ENCODE peak calls at places on chromosomes 12 and 14, in four cellular contexts. J is dorsolateral prefrontal cortex, K is fibroblast of pulmonary artery, Q is testis. O is an unnamed sample.

GRCh38 chr12:102423447-102423846 is 56.9 kb downstream of the IGF1 start:
- DNase-seq in K (no peak), J (no peak), Q (no peak), O (no peak)

GRCh38 chr12:41944241-41944640 is 200.4 kb downstream of the GXYLT1 start:
- DNase-seq in K (no peak), Q (no peak), J (no peak), O (no peak)

GRCh38 chr14:74917646-74918081 is 5.4 kb downstream of the RPS6KL1 start:
- DNase-seq in K (peak), Q (peak), J (no peak), O (no peak)

GRCh38 chr14:91118511-91119068 is 4.7 kb downstream of the DGLUCY start:
- DNase-seq in Q (no peak), K (no peak), J (no peak), O (no peak)

GRCh38 chr14:29442720-29443119 is 484.9 kb downstream of the PRKD1 start:
- DNase-seq in K (peak), J (no peak), Q (no peak), O (peak)

GRCh38 chr12:8681129-8681902 is 16.5 kb upstream of the RIMKLB start:
- DNase-seq in K (peak), Q (no peak), J (no peak), O (peak)

GRCh38 chr12:116640320-116640719 is 81.1 kb downstream of the MAP1LC3B2 start:
- DNase-seq in Q (no peak), K (no peak), J (no peak), O (no peak)

GRCh38 chr14:102693006-102693755 is 84.1 kb upstream of the TRAF3 start:
- DNase-seq in Q (no peak), K (no peak), J (no peak), O (no peak)

GRCh38 chr12:14901228-14901562 is 15.5 kb upstream of the MGP start:
- DNase-seq in K (no peak), J (no peak), Q (peak), O (no peak)

GRCh38 chr12:14995583-14996425 is 23.0 kb downstream of the PDE6H start:
- DNase-seq in K (peak), J (no peak), Q (no peak), O (peak)

GRCh38 chr12:24913130-24913529 is 35.8 kb downstream of the BCAT1 start:
- DNase-seq in K (no peak), J (no peak), Q (no peak), O (no peak)

GRCh38 chr12:100793182-100793581 is 1.4 kb upstream of the ANO4 start:
- DNase-seq in J (no peak), K (peak), Q (no peak), O (no peak)

GRCh38 chr14:57530571-57530970 is 36.9 kb upstream of the CCDC198 start:
- DNase-seq in J (no peak), Q (no peak), K (no peak), O (no peak)

GRCh38 chr12:2854669-2855453 is 2.0 kb downstream of the TEX52 start:
- DNase-seq in Q (no peak), K (no peak), J (no peak), O (no peak)

GRCh38 chr12:49933793-49934192 is 16.7 kb upstream of the AQP2 start:
- DNase-seq in K (peak), J (no peak), Q (no peak), O (no peak)

GRCh38 chr12:43063642-43064041 is 474.1 kb upstream of the PRICKLE1 start:
- DNase-seq in J (no peak), Q (no peak), K (no peak), O (no peak)

GRCh38 chr14:24911324-24912095 is 138.4 kb downstream of the STXBP6 start:
- DNase-seq in Q (peak), K (peak), J (no peak), O (no peak)

GRCh38 chr14:23528555-23528954 is 23.0 kb downstream of the ZFHX2 start:
- DNase-seq in J (no peak), Q (no peak), K (no peak), O (no peak)

GRCh38 chr14:23532658-23533057 is 18.9 kb downstream of the ZFHX2 start:
- DNase-seq in Q (no peak), J (no peak), K (no peak), O (no peak)

GRCh38 chr14:23530360-23531055 is 21.1 kb downstream of the ZFHX2 start:
- DNase-seq in K (peak), Q (no peak), J (no peak), O (no peak)

GRCh38 chr14:23531391-23531790 is 20.2 kb downstream of the ZFHX2 start:
- DNase-seq in K (no peak), Q (no peak), J (no peak), O (no peak)

DNA sequence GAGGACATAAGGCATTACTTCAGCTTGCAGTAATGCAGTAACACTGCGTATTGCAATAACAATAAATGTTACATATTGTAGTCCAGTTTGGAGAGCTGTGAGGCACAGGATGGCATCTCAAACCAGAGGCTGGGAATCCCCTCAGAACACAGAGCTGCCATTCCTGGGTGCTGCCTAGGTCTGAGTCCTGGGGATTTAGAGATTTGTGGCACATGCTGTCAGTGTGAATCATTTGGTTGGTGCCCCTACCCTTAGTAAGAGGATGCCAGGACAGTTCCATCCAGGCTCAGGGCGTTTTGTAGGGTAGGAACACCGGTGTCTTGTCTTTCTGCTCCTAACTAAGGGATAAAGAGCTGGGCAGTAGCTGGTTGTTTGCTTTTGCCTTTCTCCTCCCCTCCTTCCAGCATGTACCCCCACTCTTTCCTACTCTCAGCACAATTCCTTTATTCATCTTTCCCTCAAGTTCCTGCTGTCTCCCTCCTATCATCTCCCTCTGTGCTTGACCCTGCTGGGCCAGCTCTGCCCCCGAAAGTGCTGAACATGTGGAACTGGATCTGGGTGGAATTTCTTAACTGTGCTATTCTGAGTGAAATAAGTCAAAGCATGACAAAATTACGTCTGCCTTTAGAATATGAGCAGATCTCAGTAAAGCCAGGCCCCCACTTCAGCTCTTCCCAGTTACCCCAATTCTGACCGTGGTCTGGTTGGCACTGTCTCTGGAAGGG is 22.4 kb downstream of the ZFHX2 start:
- DNase-seq in K (no peak), J (no peak), Q (no peak), O (no peak)
- H3K4me3 ChIP-seq in K (no peak), J (no peak), Q (no peak), O (no peak)

GRCh38 chr14:47935332-47935731 is 259.9 kb upstream of the MDGA2 start:
- DNase-seq in J (no peak), K (no peak), Q (no peak), O (no peak)

DNA sequence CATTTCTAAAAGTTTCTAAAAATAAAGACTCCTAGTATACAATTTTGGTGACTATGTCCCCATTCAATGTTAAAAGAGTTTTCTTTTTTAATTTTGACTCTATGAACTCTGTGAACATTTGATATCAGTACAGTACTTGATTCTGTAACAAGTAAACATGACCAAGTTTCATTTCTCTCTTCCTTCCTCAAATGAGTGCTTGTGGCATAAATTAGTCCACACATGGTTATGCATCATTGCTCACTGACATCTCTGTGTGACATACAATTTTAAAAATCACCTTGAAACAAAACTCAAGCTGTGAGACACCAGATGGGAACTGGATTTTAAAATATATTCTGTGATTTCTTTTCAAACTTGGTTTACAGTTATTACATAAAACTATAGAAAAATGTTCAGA is 253.9 kb upstream of the MDGA2 start:
- DNase-seq in J (no peak), Q (no peak), K (no peak), O (no peak)
- H3K4me3 ChIP-seq in J (no peak), Q (no peak), K (no peak), O (no peak)

GRCh38 chr14:32703246-32703645 is 235.4 kb upstream of the NPAS3 start:
- DNase-seq in Q (peak), J (no peak), K (peak), O (peak)

GRCh38 chr14:32702088-32702487 is 236.6 kb upstream of the NPAS3 start:
- DNase-seq in J (no peak), Q (no peak), K (no peak), O (no peak)

GRCh38 chr14:32698831-32699230 is 239.8 kb upstream of the NPAS3 start:
- DNase-seq in J (no peak), K (peak), Q (no peak), O (no peak)

GRCh38 chr14:32701475-32701874 is 237.2 kb upstream of the NPAS3 start:
- DNase-seq in J (no peak), Q (no peak), K (no peak), O (no peak)

GRCh38 chr14:32702571-32702970 is 236.1 kb upstream of the NPAS3 start:
- DNase-seq in Q (peak), K (peak), J (no peak), O (peak)
- H3K4me3 ChIP-seq in Q (no peak), K (no peak), J (no peak), O (no peak)

GRCh38 chr12:53383258-53383657 is 3.3 kb downstream of the SP1 start:
- DNase-seq in K (no peak), Q (no peak), J (no peak), O (no peak)

GRCh38 chr12:53379389-53380103 is 430 bp upstream of the SP1 start:
- DNase-seq in Q (peak), J (peak), K (peak), O (peak)

GRCh38 chr12:53380797-53381738 is 1.1 kb downstream of the SP1 start:
- DNase-seq in Q (no peak), J (no peak), K (peak), O (peak)

GRCh38 chr12:53380104-53380796 is at the start of gene SP1:
- DNase-seq in J (peak), Q (peak), K (peak), O (peak)

DNA sequence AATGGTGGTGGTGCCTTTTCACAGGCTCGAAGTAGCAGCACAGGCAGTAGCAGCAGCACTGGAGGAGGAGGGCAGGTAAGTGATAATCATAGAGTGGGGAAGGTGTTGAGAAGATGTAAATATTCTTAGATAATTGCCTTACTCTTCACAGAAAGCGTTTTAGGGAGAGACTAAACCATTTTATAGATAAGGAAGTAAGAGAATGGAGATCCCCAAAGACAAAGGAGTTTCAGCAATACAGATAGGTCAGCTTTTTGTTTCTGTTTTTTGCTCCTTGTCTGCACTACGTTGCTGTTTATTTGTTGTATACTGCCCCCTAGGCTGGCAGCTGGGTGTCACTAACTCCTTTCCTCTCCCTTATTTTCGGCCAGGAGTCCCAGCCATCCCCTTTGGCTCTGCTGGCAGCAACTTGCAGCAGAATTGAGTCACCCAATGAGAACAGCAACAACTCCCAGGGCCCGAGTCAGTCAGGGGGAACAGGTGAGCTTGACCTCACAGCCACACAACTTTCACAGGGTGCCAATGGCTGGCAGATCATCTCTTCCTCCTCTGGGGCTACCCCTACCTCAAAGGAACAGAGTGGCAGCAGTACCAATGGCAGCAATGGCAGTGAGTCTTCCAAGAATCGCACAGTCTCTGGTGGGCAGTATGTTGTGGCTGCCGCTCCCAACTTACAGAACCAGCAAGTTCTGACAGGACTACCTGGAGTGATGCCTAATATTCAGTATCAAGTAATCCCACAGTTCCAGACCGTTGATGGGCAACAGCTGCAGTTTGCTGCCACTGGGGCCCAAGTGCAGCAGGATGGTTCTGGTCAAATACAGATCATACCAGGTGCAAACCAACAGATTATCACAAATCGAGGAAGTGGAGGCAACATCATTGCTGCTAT is 2.0 kb downstream of the SP1 start:
- DNase-seq in J (no peak), Q (peak), K (peak), O (peak)
- H3K4me3 ChIP-seq in J (peak), Q (no peak), K (peak), O (peak)

DNA sequence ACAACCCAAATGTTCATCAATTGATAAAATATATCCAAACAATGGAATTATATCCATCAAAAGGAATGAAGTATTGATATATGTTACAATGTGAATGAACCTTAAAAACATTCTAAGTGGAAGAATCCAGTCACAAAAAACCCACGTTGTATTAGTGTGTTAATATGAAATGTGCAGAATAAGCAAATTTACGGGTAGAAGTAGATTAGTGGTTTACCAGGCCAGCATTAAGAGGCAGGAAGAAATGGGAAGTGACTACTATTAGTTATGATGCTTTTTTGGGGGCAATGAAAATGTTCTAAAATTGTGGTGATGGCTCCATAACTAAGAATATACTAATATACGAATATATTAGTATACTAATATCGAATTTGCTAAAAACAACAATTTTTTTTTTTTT is 1.5 kb downstream of the COX16 start:
- DNase-seq in J (no peak), Q (no peak), K (no peak), O (no peak)
- H3K4me3 ChIP-seq in J (peak), Q (no peak), K (peak), O (no peak)

DNA sequence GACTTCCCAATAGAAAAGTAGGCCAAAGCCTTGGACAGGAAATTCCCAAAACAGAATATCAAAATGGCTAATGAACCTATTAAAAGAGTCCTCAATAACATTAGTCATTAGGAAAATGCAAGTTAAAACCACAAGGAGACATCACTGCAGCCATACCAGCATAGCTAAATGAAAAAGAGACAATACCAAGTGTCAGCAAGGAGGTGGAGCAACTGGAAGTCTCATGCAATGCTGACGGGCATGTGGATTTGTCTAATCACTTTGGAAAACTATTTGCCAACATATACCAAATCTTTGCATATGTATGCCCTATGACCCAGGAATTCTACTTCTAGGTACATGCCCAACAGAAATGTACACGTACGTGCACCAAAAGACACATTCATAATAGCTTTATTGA is 60.5 kb upstream of the PLEKHG3 start:
- DNase-seq in Q (no peak), K (no peak), J (no peak), O (no peak)
- H3K4me3 ChIP-seq in Q (no peak), K (no peak), J (no peak), O (no peak)

DNA sequence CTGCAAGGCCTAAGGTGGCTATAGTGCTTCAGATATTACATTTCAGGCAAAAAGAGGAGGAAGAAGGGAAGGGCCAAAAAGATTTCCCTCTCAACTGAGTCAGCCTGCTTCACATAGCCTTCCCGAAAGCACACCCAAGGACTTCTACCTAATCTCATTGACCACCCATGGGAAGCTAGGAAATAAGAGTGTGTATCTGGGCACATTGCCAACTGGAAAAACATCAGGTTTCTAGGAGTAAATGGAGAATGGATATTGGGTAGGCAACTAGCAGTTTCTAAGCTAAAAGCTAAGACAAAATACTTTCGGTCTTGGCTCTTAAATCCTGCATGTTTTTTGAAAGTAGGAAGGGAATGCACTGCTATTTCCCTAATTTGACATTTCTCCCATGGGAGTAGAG is 221.7 kb upstream of the GRIP1 start:
- DNase-seq in J (no peak), Q (no peak), K (peak), O (peak)
- H3K4me3 ChIP-seq in J (no peak), Q (no peak), K (no peak), O (no peak)

GRCh38 chr12:68933564-68933893 is 558 bp upstream of the CPM start:
- DNase-seq in J (no peak), K (no peak), Q (no peak), O (no peak)
- H3K4me3 ChIP-seq in J (peak), K (peak), Q (peak), O (no peak)

GRCh38 chr12:124610021-124610606 is 42.7 kb upstream of the NCOR2 start:
- DNase-seq in J (no peak), K (no peak), Q (no peak), O (no peak)

GRCh38 chr12:124610629-124611558 is 43.5 kb upstream of the NCOR2 start:
- DNase-seq in Q (no peak), J (no peak), K (no peak), O (no peak)

GRCh38 chr12:124608451-124608870 is 41.0 kb upstream of the NCOR2 start:
- DNase-seq in J (no peak), Q (peak), K (no peak), O (no peak)

GRCh38 chr12:124607681-124608425 is 40.4 kb upstream of the NCOR2 start:
- DNase-seq in Q (peak), K (no peak), J (no peak), O (no peak)

GRCh38 chr12:124609041-124609984 is 41.9 kb upstream of the NCOR2 start:
- DNase-seq in Q (peak), K (peak), J (no peak), O (peak)
- H3K4me3 ChIP-seq in Q (no peak), K (no peak), J (no peak), O (no peak)

GRCh38 chr12:132186208-132186856 is 42.1 kb downstream of the NOC4L start:
- DNase-seq in Q (no peak), K (no peak), J (no peak), O (no peak)
- H3K4me3 ChIP-seq in Q (no peak), K (no peak), J (no peak), O (no peak)